ENCODE peak calls at places on chromosomes 11 and 22, in seven cellular contexts. R, D, K, H, L, C and X are unnamed samples.

GRCh38 chr11:32148824-32149223 is 58.0 kb downstream of the RCN1 start:
- DNase-seq in D (no peak), L (no peak), C (no peak), H (no peak), R (no peak), K (no peak), X (no peak)

GRCh38 chr11:34775417-34775888 is 140.7 kb downstream of the APIP start:
- DNase-seq in H (no peak), R (no peak), C (no peak), D (no peak), K (no peak), L (no peak), X (no peak)

GRCh38 chr11:126104420-126104819 is 41.8 kb upstream of the CDON start:
- DNase-seq in C (no peak), R (no peak), L (no peak), D (peak; percentile 73), H (no peak), K (no peak), X (no peak)

GRCh38 chr11:120738516-120739046 is 227.0 kb downstream of the GRIK4 start:
- DNase-seq in H (no peak), L (no peak), D (no peak), C (no peak), R (no peak), K (no peak), X (no peak)

GRCh38 chr22:42462016-42462415 is 29.8 kb upstream of the NFAM1 start:
- DNase-seq in D (peak; percentile 71), C (no peak), L (no peak), H (no peak), R (no peak), K (no peak), X (no peak)

GRCh38 chr22:47620391-47620790 is 857.9 kb downstream of the TBC1D22A start:
- DNase-seq in R (no peak), K (no peak), H (no peak), L (no peak), D (no peak), C (no peak), X (no peak)

GRCh38 chr22:20111045-20111688 is 4.7 kb upstream of the RANBP1 start:
- DNase-seq in D (peak; percentile 74), C (peak; percentile 23), K (peak; percentile 9), R (peak; percentile 21), H (peak; percentile 72), L (peak; percentile 19), X (no peak)

GRCh38 chr22:50203288-50203687 is 2.5 kb downstream of the SELENOO start:
- DNase-seq in R (no peak), C (no peak), K (no peak), H (no peak), L (no peak), D (no peak), X (no peak)

GRCh38 chr22:27654536-27655445 is 146.8 kb downstream of the MN1 start:
- DNase-seq in D (no peak), K (no peak), R (peak; percentile 17), L (no peak), C (no peak), H (no peak), X (no peak)

GRCh38 chr11:45919806-45920530 is 2.3 kb upstream of the PEX16 start:
- DNase-seq in L (no peak), D (no peak), R (no peak), C (no peak), H (no peak), K (peak; percentile 50), X (no peak)

GRCh38 chr11:122709042-122709760 is 53.7 kb downstream of the UBASH3B start:
- DNase-seq in H (no peak), L (peak; percentile 78), R (peak; percentile 49), D (no peak), C (no peak), K (no peak), X (no peak)

GRCh38 chr22:31192513-31192912 is 19.6 kb upstream of the LIMK2 start:
- DNase-seq in R (peak; percentile 66), C (no peak), H (peak; percentile 63), D (no peak), L (peak; percentile 13), K (no peak), X (no peak)

GRCh38 chr11:61072316-61073109 is 29.8 kb upstream of the CD5 start:
- DNase-seq in K (no peak), D (no peak), L (no peak), R (no peak), H (no peak), C (no peak), X (no peak)

GRCh38 chr22:38728899-38729796 is 23.4 kb downstream of the GTPBP1 start:
- DNase-seq in C (no peak), R (no peak), H (no peak), L (no peak), K (no peak), D (no peak), X (no peak)

GRCh38 chr22:17785185-17786184 is 11.2 kb upstream of the BID start:
- DNase-seq in K (peak; percentile 62), R (peak; percentile 38), H (peak; percentile 65), L (no peak), C (peak; percentile 11), D (no peak), X (peak; percentile 50)

GRCh38 chr11:32430586-32431357 is 4.6 kb downstream of the WT1 start:
- DNase-seq in C (no peak), R (peak; percentile 56), D (no peak), L (no peak), K (no peak), H (no peak), X (no peak)

GRCh38 chr22:29757096-29757495 is 9.7 kb downstream of the ZMAT5 start:
- DNase-seq in K (no peak), L (no peak), H (no peak), C (no peak), D (no peak), R (no peak), X (no peak)

GRCh38 chr11:75468534-75469340 is 35.7 kb upstream of the KLHL35 start:
- DNase-seq in C (peak; percentile 97), R (peak; percentile 93), K (peak; percentile 71), L (peak; percentile 79), H (peak; percentile 28), D (peak; percentile 66), X (peak; percentile 38)

GRCh38 chr11:8266246-8267241 is 2.9 kb upstream of the LMO1 start:
- DNase-seq in D (no peak), L (no peak), K (no peak), C (no peak), H (no peak), R (no peak), X (no peak)

GRCh38 chr11:104060004-104060403 is 23.6 kb downstream of the DDI1 start:
- DNase-seq in C (no peak), R (peak; percentile 40), D (peak; percentile 26), H (no peak), L (no peak), K (no peak), X (no peak)

GRCh38 chr11:15819679-15820286 is 536.6 kb downstream of the SOX6 start:
- DNase-seq in K (peak; percentile 84), D (peak; percentile 58), L (peak; percentile 39), C (peak; percentile 61), R (peak; percentile 75), H (peak; percentile 49), X (peak; percentile 72)

GRCh38 chr11:48005878-48006277 is 25.5 kb downstream of the PTPRJ start:
- DNase-seq in K (no peak), L (no peak), C (no peak), R (no peak), D (no peak), H (no peak), X (no peak)
- H3K4me3 ChIP-seq in K (no peak overlapping the region), L (no peak overlapping the region), C (no peak overlapping the region), R (no peak overlapping the region), D (no peak overlapping the region), H (no peak overlapping the region), X (no peak overlapping the region)

DNA sequence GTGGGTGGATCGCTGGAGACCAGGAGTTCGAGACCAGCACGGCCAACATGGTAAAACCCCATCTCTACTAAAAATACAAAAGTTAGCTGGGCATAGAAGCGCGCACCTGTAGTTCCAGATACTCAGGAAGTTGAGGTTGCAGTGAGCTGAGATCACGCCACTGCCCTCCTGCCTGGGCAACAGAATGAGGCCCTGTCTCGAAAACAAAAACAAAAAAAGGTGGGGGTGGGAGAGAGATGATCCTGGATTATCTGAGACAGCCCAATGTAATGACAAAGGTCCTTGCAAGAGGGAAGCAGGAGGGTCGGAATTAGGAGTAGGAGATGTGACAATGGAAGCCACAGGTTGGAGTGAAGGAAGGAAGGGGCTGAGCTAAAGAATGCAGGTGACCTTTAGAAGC is 87.6 kb upstream of the APOA1 start:
- DNase-seq in R (no peak), C (no peak), H (no peak), K (no peak), D (no peak), L (no peak), X (no peak)
- H3K4me3 ChIP-seq in R (no peak overlapping the region), C (no peak overlapping the region), H (no peak overlapping the region), K (no peak overlapping the region), D (no peak overlapping the region), L (no peak overlapping the region), X (no peak overlapping the region)

DNA sequence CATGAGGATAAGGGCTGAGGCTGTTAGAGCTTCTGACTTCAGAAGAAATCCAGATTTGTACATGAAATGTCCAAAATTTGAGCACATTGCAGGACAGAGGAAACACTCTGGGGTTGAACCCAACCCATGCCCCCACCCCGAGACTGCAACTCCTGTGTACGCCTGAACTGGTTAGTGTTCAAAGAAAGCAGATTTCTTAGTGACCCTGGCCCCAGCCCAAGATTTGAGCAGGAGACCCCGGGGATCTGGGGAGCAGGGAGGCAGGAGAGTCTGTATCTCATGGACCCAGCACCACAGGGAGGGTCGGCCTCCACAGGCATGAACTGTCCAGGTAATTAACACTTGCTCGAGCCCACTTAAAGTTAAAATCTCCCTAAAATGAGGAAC is 69.3 kb upstream of the WNT7B start:
- DNase-seq in R (no peak), D (no peak), L (no peak), K (no peak), C (no peak), H (no peak), X (no peak)
- H3K4me3 ChIP-seq in R (no peak overlapping the region), D (no peak overlapping the region), L (no peak overlapping the region), K (peak overlapping the region; percentile 64), C (no peak overlapping the region), H (no peak overlapping the region), X (no peak overlapping the region)

DNA sequence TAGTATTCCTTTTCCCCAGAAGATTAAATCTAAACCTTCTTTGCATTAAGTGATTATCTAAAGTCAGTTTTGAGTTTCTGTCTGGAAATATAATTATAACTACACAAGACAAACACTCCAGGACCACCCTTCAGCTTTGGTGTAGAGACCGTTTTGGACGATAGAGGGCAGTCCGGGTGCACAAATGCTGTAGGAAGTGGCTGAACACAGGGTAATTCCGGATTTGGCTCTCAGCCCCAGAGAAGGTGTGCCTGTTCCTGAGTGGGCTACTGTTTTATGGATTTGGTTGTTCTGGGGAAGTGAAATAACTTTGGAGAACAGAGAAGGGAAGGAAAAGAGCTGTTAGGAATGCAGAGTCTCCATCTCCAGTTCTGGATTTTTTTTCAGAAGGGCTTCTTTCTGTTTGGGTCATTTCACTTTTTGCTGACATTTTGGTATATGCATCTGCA is 14.8 kb downstream of the EXT2 start:
- DNase-seq in L (peak; percentile 49), D (peak; percentile 56), K (peak; percentile 33), H (peak; percentile 60), C (peak; percentile 74), R (peak; percentile 63), X (peak; percentile 43)
- H3K4me3 ChIP-seq in L (no peak overlapping the region), D (no peak overlapping the region), K (no peak overlapping the region), H (no peak overlapping the region), C (no peak overlapping the region), R (no peak overlapping the region), X (no peak overlapping the region)